ENCODE peak calls at places on chromosomes 4 and X, in six cellular contexts. A, O, I, Z, R and K are unnamed samples.

GRCh38 chr4:183773790-183774189 is 114.7 kb downstream of the TRAPPC11 start:
- DNase-seq in I (no peak), O (no peak), Z (no peak), R (no peak), A (no peak), K (no peak)

GRCh38 chr4:3660086-3660927 is 105.9 kb upstream of the ADRA2C start:
- DNase-seq in R (no peak), O (no peak), Z (no peak), A (no peak), I (no peak), K (no peak)

GRCh38 chrX:119479845-119480244 is 11.6 kb downstream of the SLC25A5 start:
- DNase-seq in A (no peak), Z (no peak), I (no peak), R (no peak), O (no peak), K (no peak)

GRCh38 chrX:155048997-155049619 is 21.8 kb downstream of the CMC4 start:
- DNase-seq in R (peak), O (peak), Z (no peak), A (peak), I (peak), K (no peak)

GRCh38 chrX:134782796-134783195 is 124.5 kb upstream of the PLAC1 start:
- DNase-seq in Z (no peak), I (no peak), A (no peak), O (no peak), R (no peak), K (no peak)

GRCh38 chrX:134377537-134377936 is 82.4 kb upstream of the HPRT1 start:
- DNase-seq in R (no peak), O (no peak), I (no peak), Z (no peak), A (no peak), K (no peak)

GRCh38 chr4:173531085-173531965 is 1.3 kb upstream of the HAND2 start:
- DNase-seq in I (peak), O (peak), A (peak), R (no peak), Z (peak), K (no peak)

GRCh38 chr4:69066945-69067344 is 29.3 kb upstream of the UGT2B7 start:
- DNase-seq in I (no peak), A (no peak), O (no peak), Z (no peak), R (no peak), K (no peak)

GRCh38 chr4:122898370-122899150 is 23.8 kb downstream of the NUDT6 start:
- DNase-seq in Z (no peak), A (no peak), O (no peak), R (peak), I (no peak), K (no peak)

GRCh38 chr4:126306152-126306869 is 991.6 kb downstream of the FAT4 start:
- DNase-seq in I (no peak), R (no peak), Z (no peak), A (no peak), O (no peak), K (no peak)

GRCh38 chr4:108172780-108173598 is 4.3 kb upstream of the LEF1 start:
- DNase-seq in Z (peak), O (peak), A (peak), R (no peak), I (peak), K (no peak)

GRCh38 chr4:81213671-81214070 is 1.4 kb downstream of the PRKG2 start:
- DNase-seq in R (no peak), O (no peak), A (no peak), Z (no peak), I (no peak), K (no peak)

GRCh38 chr4:4334798-4335520 is 44.9 kb downstream of the ZBTB49 start:
- DNase-seq in A (peak), Z (peak), R (peak), I (peak), O (peak), K (no peak)

GRCh38 chr4:128284317-128284716 is 3.3 kb downstream of the PGRMC2 start:
- DNase-seq in A (no peak), R (no peak), O (no peak), I (no peak), Z (no peak), K (no peak)

GRCh38 chr4:98092833-98093439 is 50.3 kb downstream of the STPG2 start:
- DNase-seq in I (no peak), O (no peak), Z (no peak), R (no peak), A (no peak), K (no peak)

GRCh38 chr4:75169020-75169814 is 236.3 kb downstream of the PARM1 start:
- DNase-seq in I (no peak), A (no peak), O (no peak), Z (no peak), R (no peak), K (no peak)
- H3K4me3 ChIP-seq in I (peak), A (no peak), O (no peak), Z (no peak), R (no peak), K (no peak)

GRCh38 chrX:10186355-10186754 is 29.6 kb downstream of the CLCN4 start:
- DNase-seq in R (no peak), A (no peak), O (no peak), Z (no peak), I (no peak), K (no peak)

GRCh38 chrX:10193587-10193986 is 36.8 kb downstream of the CLCN4 start:
- DNase-seq in A (no peak), R (no peak), O (no peak), I (no peak), Z (no peak), K (no peak)

GRCh38 chrX:10190367-10190766 is 33.6 kb downstream of the CLCN4 start:
- DNase-seq in R (peak), O (peak), Z (no peak), I (no peak), A (peak), K (no peak)

GRCh38 chrX:10187421-10187820 is 30.6 kb downstream of the CLCN4 start:
- DNase-seq in R (no peak), A (no peak), O (no peak), I (no peak), Z (no peak), K (no peak)

DNA sequence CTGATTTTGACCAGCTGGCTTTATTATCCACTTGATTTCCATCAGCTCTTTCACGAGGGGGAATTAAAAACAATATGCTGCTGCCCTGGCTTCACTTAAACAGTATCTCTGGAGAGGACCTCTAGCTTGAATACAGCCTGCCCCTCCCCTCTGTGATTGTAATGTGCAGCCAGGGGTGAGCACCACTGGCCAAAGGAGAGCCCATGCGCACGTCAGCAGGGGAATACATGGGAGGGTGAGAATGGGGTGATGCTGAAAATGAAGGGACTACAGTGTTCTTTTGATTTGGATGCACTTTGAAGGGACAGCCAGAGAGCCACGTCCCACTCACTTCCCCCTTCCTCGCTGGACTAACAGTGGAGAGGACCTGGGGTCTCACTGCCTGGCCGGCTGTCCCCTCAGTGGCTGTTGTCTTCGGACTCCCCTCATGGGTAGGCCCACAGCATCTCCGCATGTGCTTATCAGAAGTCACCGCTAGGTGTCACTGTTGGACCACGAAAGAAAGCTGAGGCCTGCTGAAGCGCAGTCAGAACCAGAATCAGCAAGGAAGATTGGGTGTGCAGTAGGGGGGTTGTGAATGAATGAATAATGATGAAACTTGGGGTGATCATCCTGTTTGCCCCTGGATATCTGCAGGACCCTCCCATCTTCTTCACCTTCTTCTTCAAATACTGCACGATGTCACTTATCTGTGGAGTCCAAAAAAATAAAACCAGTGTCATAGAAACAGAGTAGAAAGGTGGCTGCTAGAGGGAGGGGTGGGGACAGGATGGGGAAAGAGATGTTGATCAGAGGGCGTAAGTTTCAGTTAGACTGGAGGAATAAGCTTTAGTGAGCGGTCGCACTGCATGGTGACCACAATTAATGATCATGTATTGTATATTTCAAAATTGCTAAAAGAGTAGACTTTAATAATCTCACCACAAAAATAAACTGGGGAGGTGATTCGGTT is 32.8 kb downstream of the CLCN4 start:
- DNase-seq in A (peak), I (peak), Z (peak), O (peak), R (peak), K (no peak)
- TF ChIP-seq CTCF in A (peak), I (peak), Z (peak), O (peak), R (peak), K (peak)

DNA sequence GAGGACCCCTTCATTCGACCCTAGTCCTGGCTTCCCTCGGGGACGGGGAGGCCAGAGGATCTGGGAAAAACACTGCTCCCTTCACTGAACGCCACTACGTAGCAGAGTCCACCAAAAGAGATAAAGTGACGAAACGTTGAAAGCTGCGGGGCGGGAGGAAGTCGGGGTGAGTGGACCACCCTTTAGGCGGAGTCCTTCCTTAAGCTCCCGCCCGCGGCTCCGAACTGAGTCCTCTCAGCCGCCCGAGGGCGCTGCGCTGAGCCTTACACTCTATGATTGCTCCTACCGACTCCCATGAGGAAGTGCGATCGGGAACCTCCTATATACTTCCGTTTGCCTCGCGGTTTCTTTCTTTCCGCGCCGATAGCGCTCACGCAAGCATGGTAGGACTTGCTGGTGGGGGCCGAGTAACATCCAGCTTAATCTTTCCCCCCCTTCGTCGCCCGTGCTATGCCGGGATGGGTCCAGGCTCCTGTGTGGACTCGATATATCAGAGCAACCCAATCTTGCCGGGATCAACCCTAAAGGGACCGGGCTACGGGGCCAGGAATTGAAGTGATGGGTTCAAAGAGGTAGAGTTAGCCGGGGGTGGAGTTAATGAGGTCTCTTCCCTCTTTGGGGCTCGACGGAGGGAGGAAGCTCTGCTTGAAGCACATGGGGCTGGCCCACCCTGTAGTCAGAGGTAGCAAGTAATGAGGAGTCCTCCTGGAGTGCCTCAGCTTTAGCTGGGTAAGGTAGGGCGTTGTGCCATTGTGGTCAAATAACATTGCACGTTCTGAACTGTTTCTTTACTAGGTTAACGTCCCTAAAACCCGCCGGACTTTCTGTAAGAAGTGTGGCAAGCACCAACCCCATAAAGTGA is at the start of gene RPL36A:
- DNase-seq in A (peak), R (peak), O (peak), I (peak), Z (peak), K (no peak)
- TF ChIP-seq POLR2A in A (peak), R (peak), O (peak), I (peak), Z (peak), K (no peak)

GRCh38 chrX:17584248-17584681 is 153.0 kb upstream of the SCML1 start:
- DNase-seq in Z (no peak), I (no peak), O (no peak), A (no peak), R (no peak), K (no peak)
- H3K4me3 ChIP-seq in Z (no peak), I (no peak), O (no peak), A (no peak), R (no peak), K (no peak)

DNA sequence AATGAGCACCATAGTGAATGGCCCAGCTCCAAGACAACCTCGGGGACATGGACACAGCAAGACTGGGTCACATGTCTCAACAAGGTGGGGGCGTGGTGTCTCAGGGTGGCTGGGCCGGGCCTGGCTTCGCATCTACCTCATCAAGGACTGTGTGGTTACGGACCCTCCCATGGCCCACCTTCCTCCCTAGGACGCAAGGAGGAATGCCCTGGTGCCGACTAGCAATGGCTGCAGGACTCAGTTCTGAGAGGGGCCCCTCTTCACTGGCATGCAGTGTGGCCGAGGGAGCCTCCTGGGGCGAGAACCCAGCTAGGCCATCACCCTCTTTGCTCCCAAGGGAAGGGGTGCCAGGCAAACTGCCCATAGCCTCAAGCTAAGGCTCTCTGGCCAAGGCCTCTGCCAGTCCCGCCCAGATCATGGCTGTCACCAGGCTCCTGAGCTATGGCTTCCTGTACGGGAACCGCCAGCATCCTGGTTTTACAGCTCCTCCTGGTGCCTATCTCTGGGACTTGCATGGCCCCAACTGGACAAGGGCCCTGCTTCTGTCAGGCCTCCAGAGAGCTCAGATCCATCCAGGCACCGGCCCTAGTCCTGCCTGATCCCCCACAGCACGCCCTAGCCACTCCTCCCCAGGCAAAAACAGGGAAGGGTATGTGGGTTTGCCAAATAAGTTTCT is 218.0 kb upstream of the AGTR2 start:
- DNase-seq in A (no peak), O (no peak), I (no peak), R (no peak), Z (no peak), K (no peak)
- TF ChIP-seq CTCF in A (no peak), O (no peak), I (no peak), R (no peak), Z (no peak), K (no peak)